ENCODE peak calls at places on chromosomes 1 and 21, in four cellular contexts. One of them, this sample, is unnamed.

GRCh38 chr1:210407207-210407886 is 78.6 kb downstream of the HHAT start:
- DNase-seq in testis: peak
- DNase-seq in adrenal gland: peak
- DNase-seq in NB4: peak
- DNase-seq in this sample: no peak

GRCh38 chr1:32613472-32613871 is 36.9 kb downstream of the ZBTB8OS start:
- DNase-seq in testis: no peak
- DNase-seq in adrenal gland: no peak
- DNase-seq in NB4: no peak
- DNase-seq in this sample: no peak

GRCh38 chr1:3238705-3239278 is 169.8 kb downstream of the PRDM16 start:
- DNase-seq in testis: no peak
- DNase-seq in adrenal gland: no peak
- DNase-seq in NB4: no peak
- DNase-seq in this sample: no peak

GRCh38 chr21:36603221-36603620 is 95.7 kb upstream of the SIM2 start:
- DNase-seq in testis: no peak
- DNase-seq in adrenal gland: no peak
- DNase-seq in NB4: no peak
- DNase-seq in this sample: no peak

GRCh38 chr1:170623171-170623570 is 40.8 kb upstream of the PRRX1 start:
- DNase-seq in testis: no peak
- DNase-seq in adrenal gland: no peak
- DNase-seq in NB4: peak
- DNase-seq in this sample: no peak

GRCh38 chr1:31507221-31507620 is 69.1 kb upstream of the TINAGL1 start:
- DNase-seq in testis: no peak
- DNase-seq in adrenal gland: no peak
- DNase-seq in NB4: no peak
- DNase-seq in this sample: no peak

GRCh38 chr1:20343149-20343936 is 52.7 kb downstream of the VWA5B1 start:
- DNase-seq in testis: peak
- DNase-seq in adrenal gland: peak
- DNase-seq in NB4: no peak
- DNase-seq in this sample: no peak

GRCh38 chr1:188669715-188670114 is 1807.9 kb downstream of the BRINP3 start:
- DNase-seq in testis: no peak
- DNase-seq in adrenal gland: no peak
- DNase-seq in NB4: no peak
- DNase-seq in this sample: no peak

GRCh38 chr1:165436994-165437393 is 7.9 kb downstream of the RXRG start:
- DNase-seq in testis: no peak
- DNase-seq in adrenal gland: no peak
- DNase-seq in NB4: no peak
- DNase-seq in this sample: no peak

GRCh38 chr1:198623920-198624647 is 14.8 kb upstream of the PTPRC start:
- DNase-seq in testis: no peak
- DNase-seq in adrenal gland: no peak
- DNase-seq in NB4: no peak
- DNase-seq in this sample: no peak

GRCh38 chr1:62457955-62458354 is 21.1 kb downstream of the USP1 start:
- DNase-seq in testis: no peak
- DNase-seq in adrenal gland: no peak
- DNase-seq in NB4: no peak
- DNase-seq in this sample: no peak

GRCh38 chr1:179803916-179804315 is 60.8 kb downstream of the FAM163A start:
- DNase-seq in testis: no peak
- DNase-seq in adrenal gland: no peak
- DNase-seq in NB4: no peak
- DNase-seq in this sample: no peak

GRCh38 chr1:109850194-109850593 is 60.5 kb upstream of the CSF1 start:
- DNase-seq in testis: no peak
- DNase-seq in adrenal gland: no peak
- DNase-seq in NB4: peak
- DNase-seq in this sample: no peak

GRCh38 chr1:2523891-2524609 is 2.3 kb downstream of the PANK4 start:
- DNase-seq in testis: no peak
- DNase-seq in adrenal gland: no peak
- DNase-seq in NB4: no peak
- DNase-seq in this sample: no peak

GRCh38 chr1:221839794-221840395 is 98.0 kb upstream of the DUSP10 start:
- DNase-seq in testis: peak
- DNase-seq in adrenal gland: peak
- DNase-seq in NB4: peak
- DNase-seq in this sample: no peak

GRCh38 chr1:38546630-38547029 is 312.9 kb downstream of the RRAGC start:
- DNase-seq in testis: no peak
- DNase-seq in adrenal gland: no peak
- DNase-seq in NB4: no peak
- DNase-seq in this sample: no peak

GRCh38 chr1:226989081-226989747 is 49.1 kb downstream of the COQ8A start:
- DNase-seq in testis: no peak
- DNase-seq in adrenal gland: no peak
- DNase-seq in NB4: no peak
- DNase-seq in this sample: no peak

GRCh38 chr1:36369472-36369871 is 16.3 kb downstream of the STK40 start:
- DNase-seq in testis: no peak
- DNase-seq in adrenal gland: no peak
- DNase-seq in NB4: no peak
- DNase-seq in this sample: no peak

GRCh38 chr1:217425528-217425927 is 205.4 kb downstream of the GPATCH2 start:
- DNase-seq in testis: no peak
- DNase-seq in adrenal gland: no peak
- DNase-seq in NB4: no peak
- DNase-seq in this sample: no peak

GRCh38 chr1:24643362-24644346 is 552 bp downstream of the SRRM1 start:
- DNase-seq in testis: no peak
- DNase-seq in adrenal gland: peak
- DNase-seq in NB4: peak
- DNase-seq in this sample: peak

GRCh38 chr1:67534627-67535065 is 104.4 kb upstream of the SERBP1 start:
- DNase-seq in testis: no peak
- DNase-seq in adrenal gland: no peak
- DNase-seq in NB4: peak
- DNase-seq in this sample: no peak

GRCh38 chr1:223248787-223249175 is 105.7 kb upstream of the TLR5 start:
- DNase-seq in testis: no peak
- DNase-seq in adrenal gland: no peak
- DNase-seq in NB4: no peak
- DNase-seq in this sample: no peak

GRCh38 chr1:210123383-210123782 is 109.2 kb upstream of the SERTAD4 start:
- DNase-seq in testis: no peak
- DNase-seq in adrenal gland: no peak
- DNase-seq in NB4: no peak
- DNase-seq in this sample: no peak

GRCh38 chr1:17967623-17968022 is 140.0 kb upstream of the IGSF21 start:
- DNase-seq in testis: no peak
- DNase-seq in adrenal gland: no peak
- DNase-seq in NB4: no peak
- DNase-seq in this sample: no peak

GRCh38 chr1:229015791-229016190 is 255.1 kb upstream of the RAB4A start:
- DNase-seq in testis: peak
- DNase-seq in adrenal gland: no peak
- DNase-seq in NB4: no peak
- DNase-seq in this sample: no peak

GRCh38 chr1:180158149-180159147 is 3.8 kb downstream of the QSOX1 start:
- DNase-seq in testis: no peak
- DNase-seq in adrenal gland: no peak
- DNase-seq in NB4: no peak
- DNase-seq in this sample: peak

GRCh38 chr1:111725192-111725591 is 14.0 kb downstream of the INKA2 start:
- DNase-seq in testis: peak
- DNase-seq in adrenal gland: no peak
- DNase-seq in NB4: no peak
- DNase-seq in this sample: no peak

GRCh38 chr21:35984654-35985366 is 75.5 kb downstream of the SETD4 start:
- DNase-seq in testis: no peak
- DNase-seq in adrenal gland: no peak
- DNase-seq in NB4: no peak
- DNase-seq in this sample: no peak

GRCh38 chr1:77975386-77975785 is 3.5 kb downstream of the FUBP1 start:
- DNase-seq in testis: no peak
- DNase-seq in adrenal gland: no peak
- DNase-seq in NB4: no peak
- DNase-seq in this sample: no peak

GRCh38 chr1:115317101-115318012 is 20.7 kb downstream of the NGF start:
- DNase-seq in testis: no peak
- DNase-seq in adrenal gland: no peak
- DNase-seq in NB4: no peak
- DNase-seq in this sample: no peak

GRCh38 chr1:202860744-202861419 is 28.1 kb downstream of the RABIF start:
- DNase-seq in testis: peak
- DNase-seq in adrenal gland: peak
- DNase-seq in NB4: peak
- DNase-seq in this sample: no peak
- TF ChIP-seq POLR2A in testis: no peak
- TF ChIP-seq POLR2A in adrenal gland: no peak
- TF ChIP-seq POLR2A in NB4: no peak
- TF ChIP-seq POLR2A in this sample: no peak

DNA sequence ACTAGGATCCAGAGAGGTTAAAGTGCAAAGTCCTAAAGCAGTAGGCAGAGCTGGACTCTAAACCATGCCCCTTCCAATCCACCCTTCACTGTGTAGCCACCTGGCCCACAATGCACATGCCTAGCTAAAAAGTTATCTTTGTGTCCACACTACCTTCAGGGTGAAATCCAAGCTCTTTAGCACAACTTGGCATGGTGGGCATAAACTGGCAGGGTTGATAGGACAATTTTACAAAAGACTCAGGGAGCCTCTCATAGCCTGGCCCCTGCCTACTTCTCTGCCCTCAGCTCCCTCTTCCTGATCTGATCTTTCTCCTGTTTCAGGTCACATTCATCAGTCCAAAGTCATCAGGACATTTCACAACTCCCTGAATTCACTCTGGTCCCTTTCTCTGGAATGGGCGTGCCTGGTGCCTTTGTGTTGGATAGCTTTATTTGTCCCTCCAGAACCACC is 513.9 kb downstream of the OMA1 start:
- DNase-seq in testis: no peak
- DNase-seq in adrenal gland: no peak
- DNase-seq in NB4: no peak
- DNase-seq in this sample: no peak
- TF ChIP-seq POLR2A in testis: no peak
- TF ChIP-seq POLR2A in adrenal gland: no peak
- TF ChIP-seq POLR2A in NB4: no peak
- TF ChIP-seq POLR2A in this sample: no peak

DNA sequence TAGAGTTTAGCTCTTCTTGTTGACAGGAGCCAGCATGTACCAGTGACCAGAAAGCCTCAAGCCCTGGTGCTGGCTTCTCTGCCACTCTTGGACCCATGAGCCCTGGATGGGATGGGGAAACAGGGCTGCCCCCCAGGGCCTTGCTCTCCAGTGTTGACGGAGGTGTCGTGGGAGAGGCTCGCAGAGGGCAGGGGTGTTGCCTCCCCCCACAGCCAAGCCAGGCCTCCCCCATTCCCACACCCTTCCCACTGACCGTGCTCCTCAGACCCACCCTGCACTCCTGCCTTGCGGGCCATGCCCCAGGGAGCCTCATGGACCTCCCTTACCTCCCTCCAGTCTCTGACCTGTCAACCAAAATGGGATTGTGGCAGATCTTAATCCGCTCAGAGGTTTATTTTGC is 123.8 kb upstream of the COL6A1 start:
- DNase-seq in testis: no peak
- DNase-seq in adrenal gland: no peak
- DNase-seq in NB4: no peak
- DNase-seq in this sample: no peak
- TF ChIP-seq POLR2A in testis: no peak
- TF ChIP-seq POLR2A in adrenal gland: no peak
- TF ChIP-seq POLR2A in NB4: no peak
- TF ChIP-seq POLR2A in this sample: no peak

GRCh38 chr21:41884501-41885030 is 5.4 kb upstream of the PRDM15 start:
- DNase-seq in testis: no peak
- DNase-seq in adrenal gland: peak
- DNase-seq in NB4: no peak
- DNase-seq in this sample: no peak
- TF ChIP-seq POLR2A in testis: no peak
- TF ChIP-seq POLR2A in adrenal gland: no peak
- TF ChIP-seq POLR2A in NB4: no peak
- TF ChIP-seq POLR2A in this sample: no peak

GRCh38 chr1:56901720-56902119 is 47.1 kb downstream of the C8A start:
- DNase-seq in testis: no peak
- DNase-seq in adrenal gland: no peak
- DNase-seq in NB4: no peak
- DNase-seq in this sample: no peak

GRCh38 chr1:56898888-56899287 is 44.3 kb downstream of the C8A start:
- DNase-seq in testis: no peak
- DNase-seq in adrenal gland: no peak
- DNase-seq in NB4: no peak
- DNase-seq in this sample: no peak

GRCh38 chr1:56894014-56894413 is 39.4 kb downstream of the C8A start:
- DNase-seq in testis: no peak
- DNase-seq in adrenal gland: no peak
- DNase-seq in NB4: no peak
- DNase-seq in this sample: no peak

GRCh38 chr1:56897150-56898004 is 42.8 kb downstream of the C8A start:
- DNase-seq in testis: no peak
- DNase-seq in adrenal gland: no peak
- DNase-seq in NB4: no peak
- DNase-seq in this sample: no peak

DNA sequence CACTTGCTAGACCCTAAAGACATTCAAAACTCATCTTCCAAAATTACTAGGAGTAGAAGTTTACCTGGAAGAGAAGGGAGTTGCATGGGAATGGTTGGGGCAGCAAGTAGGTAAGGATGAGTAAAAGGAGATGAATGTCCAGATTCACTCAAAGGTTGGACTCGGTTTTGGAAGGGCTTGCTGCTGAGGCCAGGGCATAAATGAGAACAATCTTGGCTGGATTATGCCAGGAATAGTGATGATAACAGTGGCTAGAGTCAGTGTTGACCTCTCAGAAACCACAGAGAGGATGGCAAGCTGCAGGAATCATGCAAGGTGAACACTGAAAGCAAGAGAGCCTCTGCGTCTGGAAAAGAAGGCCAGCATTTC is 43.4 kb downstream of the C8A start:
- DNase-seq in testis: no peak
- DNase-seq in adrenal gland: no peak
- DNase-seq in NB4: no peak
- DNase-seq in this sample: no peak
- TF ChIP-seq POLR2A in testis: no peak
- TF ChIP-seq POLR2A in adrenal gland: no peak
- TF ChIP-seq POLR2A in NB4: no peak
- TF ChIP-seq POLR2A in this sample: no peak

GRCh38 chr1:200488375-200489165 is 78.7 kb upstream of the ZNF281 start:
- DNase-seq in testis: peak
- DNase-seq in adrenal gland: peak
- DNase-seq in NB4: peak
- DNase-seq in this sample: no peak
- TF ChIP-seq POLR2A in testis: no peak
- TF ChIP-seq POLR2A in adrenal gland: no peak
- TF ChIP-seq POLR2A in NB4: no peak
- TF ChIP-seq POLR2A in this sample: no peak

GRCh38 chr1:156767101-156767878 is at the start of gene PRCC:
- DNase-seq in testis: peak
- DNase-seq in adrenal gland: peak
- DNase-seq in NB4: peak
- DNase-seq in this sample: no peak
- TF ChIP-seq POLR2A in testis: no peak
- TF ChIP-seq POLR2A in adrenal gland: peak
- TF ChIP-seq POLR2A in NB4: peak
- TF ChIP-seq POLR2A in this sample: peak

GRCh38 chr1:964691-965525 is 1.4 kb upstream of the PLEKHN1 start:
- DNase-seq in testis: no peak
- DNase-seq in adrenal gland: no peak
- DNase-seq in NB4: no peak
- DNase-seq in this sample: no peak
- TF ChIP-seq POLR2A in testis: no peak
- TF ChIP-seq POLR2A in adrenal gland: no peak
- TF ChIP-seq POLR2A in NB4: no peak
- TF ChIP-seq POLR2A in this sample: no peak

This sample was measured in vagina.